ENCODE peak calls at places on chromosomes 12 and 14, in seven cellular contexts. W is stomach, C is spleen, N is uterus, F is body of pancreas, Z is prostate gland, O is breast epithelium. J is an unnamed sample.

GRCh38 chr12:76719171-76719631 is 44.7 kb upstream of the ZDHHC17 start:
- DNase-seq in N (no peak), O (no peak), C (no peak), W (no peak), F (no peak), Z (no peak), J (no peak)

GRCh38 chr12:3795096-3795799 is 42.3 kb upstream of the CRACR2A start:
- DNase-seq in W (no peak), N (no peak), C (no peak), O (no peak), Z (no peak), F (no peak), J (no peak)

GRCh38 chr14:34853041-34853440 is 22.1 kb downstream of the BAZ1A start:
- DNase-seq in F (no peak), O (no peak), W (no peak), N (no peak), Z (no peak), C (no peak), J (no peak)

GRCh38 chr12:31874961-31875608 is 84.1 kb upstream of the RESF1 start:
- DNase-seq in W (peak), Z (peak), F (peak), N (no peak), O (peak), C (peak), J (no peak)

GRCh38 chr12:55256831-55257230 is 12.4 kb downstream of the OR6C74 start:
- DNase-seq in Z (no peak), O (no peak), C (no peak), W (no peak), N (no peak), F (no peak), J (no peak)

GRCh38 chr12:113140706-113141105 is 5.1 kb upstream of the RASAL1 start:
- DNase-seq in F (no peak), Z (no peak), C (peak), O (no peak), W (no peak), N (no peak), J (no peak)

GRCh38 chr12:124296295-124296915 is 1.5 kb downstream of the RFLNA start:
- DNase-seq in C (peak), W (no peak), N (no peak), Z (no peak), O (no peak), F (no peak), J (no peak)

GRCh38 chr14:67111031-67111430 is 78.2 kb upstream of the GARIN2 start:
- DNase-seq in W (no peak), F (no peak), Z (no peak), N (no peak), O (no peak), C (no peak), J (no peak)

GRCh38 chr14:70665448-70666363 is 24.0 kb downstream of the TTC9 start:
- DNase-seq in W (peak), F (peak), Z (peak), O (peak), N (no peak), C (no peak), J (peak)

GRCh38 chr12:118960161-118960560 is 21.2 kb upstream of the SRRM4 start:
- DNase-seq in N (no peak), C (no peak), Z (no peak), F (no peak), O (no peak), W (no peak), J (no peak)

GRCh38 chr14:54749727-54750126 is 152.9 kb downstream of the GCH1 start:
- DNase-seq in O (no peak), N (no peak), Z (no peak), W (no peak), F (no peak), C (no peak), J (no peak)

GRCh38 chr12:13198240-13198639 is 1.7 kb downstream of the EMP1 start:
- DNase-seq in O (no peak), Z (no peak), W (no peak), F (no peak), N (no peak), C (no peak), J (no peak)

GRCh38 chr14:38124496-38124895 is 83.2 kb upstream of the SSTR1 start:
- DNase-seq in W (no peak), N (no peak), O (no peak), Z (no peak), F (no peak), C (no peak), J (no peak)

GRCh38 chr14:91257328-91258020 is 13.0 kb upstream of the GPR68 start:
- DNase-seq in C (no peak), F (no peak), O (no peak), Z (no peak), N (no peak), W (no peak), J (no peak)

GRCh38 chr14:23379331-23380196 is 2.7 kb downstream of the CMTM5 start:
- DNase-seq in Z (peak), W (peak), O (peak), F (peak), N (peak), C (peak), J (peak)

GRCh38 chr12:30587782-30588181 is 107.9 kb downstream of the IPO8 start:
- DNase-seq in C (no peak), W (no peak), N (no peak), F (no peak), Z (no peak), O (no peak), J (no peak)

GRCh38 chr14:105466491-105467248 is 8.0 kb upstream of the CRIP2 start:
- DNase-seq in C (no peak), Z (no peak), N (no peak), O (peak), W (no peak), F (no peak), J (no peak)

GRCh38 chr12:112964067-112964670 is 14.2 kb upstream of the OAS2 start:
- DNase-seq in Z (no peak), F (no peak), C (no peak), N (no peak), W (no peak), O (no peak), J (no peak)

GRCh38 chr14:55739967-55740707 is 160.1 kb downstream of the KTN1 start:
- DNase-seq in F (peak), O (peak), C (no peak), W (no peak), Z (peak), N (no peak), J (no peak)

GRCh38 chr12:15698377-15698867 is 90.8 kb downstream of the EPS8 start:
- DNase-seq in C (no peak), W (no peak), F (no peak), O (no peak), Z (no peak), N (no peak), J (peak)

GRCh38 chr14:78752789-78753188 is 582.6 kb downstream of the NRXN3 start:
- DNase-seq in F (peak), W (no peak), O (no peak), N (no peak), Z (no peak), C (no peak), J (no peak)

GRCh38 chr14:56211124-56211523 is 92.9 kb downstream of the PELI2 start:
- DNase-seq in F (no peak), C (no peak), O (no peak), W (no peak), Z (no peak), N (no peak), J (no peak)

GRCh38 chr14:58249611-58250010 is 5.0 kb downstream of the PSMA3 start:
- DNase-seq in O (no peak), W (no peak), N (no peak), C (no peak), Z (no peak), F (no peak), J (no peak)

GRCh38 chr12:6507102-6507998 is 13.4 kb downstream of the NCAPD2 start:
- DNase-seq in F (no peak), Z (no peak), O (no peak), C (no peak), N (no peak), W (no peak), J (no peak)

GRCh38 chr12:124738636-124739467 is 124.8 kb downstream of the SCARB1 start:
- DNase-seq in O (no peak), Z (no peak), W (peak), C (no peak), N (no peak), F (no peak), J (no peak)

GRCh38 chr14:93936245-93936644 is 9.1 kb downstream of the FAM181A start:
- DNase-seq in N (no peak), W (no peak), O (no peak), C (no peak), F (peak), Z (no peak), J (no peak)

GRCh38 chr14:59632381-59632780 is 55.8 kb upstream of the CCDC175 start:
- DNase-seq in Z (peak), F (peak), N (no peak), C (no peak), W (peak), O (no peak), J (no peak)

GRCh38 chr12:57518920-57519757 is 1.2 kb downstream of the DDIT3 start:
- DNase-seq in O (peak), N (peak), W (peak), F (peak), C (peak), Z (no peak), J (no peak)

GRCh38 chr12:4383304-4383865 is 3.9 kb upstream of the FGF23 start:
- DNase-seq in F (no peak), W (no peak), O (no peak), Z (no peak), N (no peak), C (no peak), J (no peak)

GRCh38 chr14:52882824-52883223 is 68.0 kb downstream of the FERMT2 start:
- DNase-seq in O (no peak), C (no peak), F (no peak), Z (no peak), N (no peak), W (no peak), J (no peak)

GRCh38 chr12:100612557-100612956 is 39.1 kb downstream of the GAS2L3 start:
- DNase-seq in F (no peak), N (no peak), C (no peak), O (no peak), Z (no peak), W (peak), J (no peak)

GRCh38 chr12:57085999-57086950 is 2.6 kb upstream of the NAB2 start:
- DNase-seq in F (peak), W (peak), N (peak), Z (peak), O (peak), C (peak), J (no peak)

GRCh38 chr12:52351196-52352059 is 15.9 kb downstream of the KRT85 start:
- DNase-seq in W (peak), F (peak), C (peak), Z (peak), O (peak), N (no peak), J (no peak)

GRCh38 chr12:109538191-109538863 is 35.0 kb downstream of the MMAB start:
- DNase-seq in W (no peak), Z (no peak), N (no peak), O (no peak), C (no peak), F (no peak), J (no peak)

GRCh38 chr12:109537136-109537535 is 36.2 kb downstream of the MMAB start:
- DNase-seq in C (no peak), O (no peak), Z (no peak), F (no peak), W (no peak), N (no peak), J (no peak)

GRCh38 chr12:109541412-109541725 is 31.9 kb downstream of the MMAB start:
- DNase-seq in N (no peak), Z (no peak), W (no peak), O (no peak), C (no peak), F (no peak), J (no peak)

GRCh38 chr12:109540526-109541411 is 32.5 kb downstream of the MMAB start:
- DNase-seq in O (no peak), N (no peak), W (no peak), C (no peak), F (no peak), Z (no peak), J (no peak)

DNA sequence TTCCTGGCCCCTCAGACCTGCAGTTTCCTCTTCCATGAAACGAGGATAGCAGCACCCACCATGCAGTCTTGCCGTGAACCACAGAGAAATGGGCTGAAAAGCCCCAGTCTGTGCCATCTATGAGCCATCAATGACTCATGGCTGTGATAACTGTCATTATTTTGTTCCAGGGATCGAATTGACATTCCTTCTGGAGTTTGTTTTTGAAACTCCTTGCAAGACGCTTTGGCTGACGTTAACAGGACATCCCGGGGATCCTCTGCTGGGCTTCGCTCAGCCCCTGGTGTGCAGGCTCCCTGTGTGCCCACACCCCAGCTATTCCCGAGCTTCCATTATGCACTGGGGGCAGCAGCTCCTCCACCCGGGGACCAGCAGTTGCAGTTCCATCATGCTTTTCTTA is 33.8 kb downstream of the MMAB start:
- DNase-seq in F (no peak), Z (no peak), W (no peak), C (no peak), N (no peak), O (no peak), J (no peak)
- H3K27ac ChIP-seq in F (no peak), Z (no peak), W (no peak), C (no peak), N (no peak), O (no peak), J (no peak)

GRCh38 chr12:132492951-132493350 is 3.0 kb downstream of the FBRSL1 start:
- DNase-seq in N (no peak), W (no peak), F (no peak), C (no peak), Z (no peak), O (no peak), J (no peak)

GRCh38 chr12:132492522-132492921 is 2.6 kb downstream of the FBRSL1 start:
- DNase-seq in Z (no peak), C (no peak), O (no peak), N (no peak), F (peak), W (no peak), J (no peak)

GRCh38 chr12:132494294-132495164 is 4.6 kb downstream of the FBRSL1 start:
- DNase-seq in C (no peak), W (peak), N (no peak), Z (peak), O (peak), F (peak), J (no peak)

GRCh38 chr12:132495165-132495544 is 5.2 kb downstream of the FBRSL1 start:
- DNase-seq in Z (no peak), N (no peak), F (no peak), C (no peak), O (no peak), W (no peak), J (no peak)

DNA sequence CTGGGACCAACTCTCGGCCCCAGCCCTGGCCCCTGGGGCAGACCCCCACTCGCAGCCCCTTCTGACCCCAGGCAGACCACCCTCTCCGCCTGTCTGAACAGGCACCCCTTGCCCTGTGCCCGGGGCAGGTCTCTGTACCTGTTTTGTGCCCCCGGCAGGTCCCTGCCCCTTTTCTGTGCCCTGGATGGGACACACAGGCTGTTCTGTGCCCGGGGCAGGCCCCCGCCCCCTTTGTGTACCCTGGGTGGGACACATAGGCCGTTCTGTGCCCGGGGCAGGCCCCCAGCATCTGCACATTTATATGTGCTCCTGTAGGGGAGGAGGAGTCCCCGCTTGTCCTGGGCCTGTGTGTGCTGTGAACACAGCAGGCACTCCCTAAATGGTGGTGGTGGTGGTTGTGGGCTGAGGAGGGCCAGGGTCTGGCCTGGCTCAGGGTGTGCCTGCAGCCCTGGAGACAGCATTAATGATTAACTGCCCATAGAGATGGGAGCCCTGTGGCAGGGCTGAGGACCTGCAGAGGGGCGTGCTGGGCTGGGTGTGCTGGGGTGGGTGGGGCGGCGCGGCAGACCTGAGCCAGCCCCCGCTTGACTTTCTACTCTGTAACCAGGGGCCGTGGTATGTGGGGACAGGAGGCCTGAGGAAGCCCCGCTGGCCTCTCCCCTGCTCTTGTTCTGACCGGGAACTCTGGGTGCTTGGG is 3.7 kb downstream of the FBRSL1 start:
- DNase-seq in Z (no peak), N (no peak), O (no peak), W (no peak), C (no peak), F (peak), J (no peak)
- H3K4me3 ChIP-seq in Z (peak), N (no peak), O (no peak), W (peak), C (peak), F (no peak), J (no peak)

GRCh38 chr12:48789858-48790326 is 1.0 kb upstream of the ADCY6 start:
- DNase-seq in O (no peak), N (no peak), W (no peak), F (no peak), C (no peak), Z (no peak), J (no peak)

GRCh38 chr12:48788522-48788851 is 402 bp downstream of the ADCY6 start:
- DNase-seq in F (no peak), C (no peak), W (no peak), N (no peak), O (no peak), Z (no peak), J (no peak)

GRCh38 chr12:48786591-48787544 is 2.0 kb downstream of the ADCY6 start:
- DNase-seq in O (no peak), F (no peak), W (no peak), N (peak), C (no peak), Z (no peak), J (no peak)

GRCh38 chr12:48788852-48789775 is at the start of gene ADCY6:
- DNase-seq in Z (peak), F (peak), O (peak), N (peak), C (peak), W (peak), J (peak)

GRCh38 chr12:48787791-48788521 is 933 bp downstream of the ADCY6 start:
- DNase-seq in Z (no peak), N (no peak), F (no peak), C (no peak), W (no peak), O (no peak), J (no peak)
- TF ChIP-seq POLR2A in Z (no peak), N (no peak), F (no peak), C (no peak), W (no peak), O (no peak), J (no peak)

GRCh38 chr12:50564240-50564947 is 59.6 kb downstream of the DIP2B start:
- DNase-seq in W (no peak), Z (no peak), F (no peak), C (no peak), O (no peak), N (no peak), J (no peak)
- H3K27ac ChIP-seq in W (no peak), Z (no peak), F (no peak), C (peak), O (peak), N (no peak), J (no peak)

DNA sequence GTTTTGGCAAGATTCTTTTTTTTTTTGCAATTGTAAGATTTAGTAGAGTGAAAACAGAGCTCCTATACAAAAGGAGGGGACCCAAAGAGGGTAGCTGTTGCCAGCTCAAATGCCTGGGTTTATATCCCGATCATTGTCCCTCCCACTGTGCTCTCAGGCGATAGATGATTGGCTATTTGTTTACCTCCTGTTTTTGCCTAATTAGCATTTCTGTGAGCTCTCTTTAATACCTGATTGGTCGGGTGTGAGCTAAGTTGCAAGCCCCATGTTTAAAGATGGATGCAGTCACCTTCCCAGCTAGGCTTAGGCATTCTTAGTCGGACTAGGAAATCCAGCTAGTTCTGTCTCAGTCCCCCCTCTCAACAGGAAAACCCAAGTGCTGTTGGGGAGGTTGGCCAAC is 1.9 kb downstream of the EXOC3L4 start:
- DNase-seq in C (no peak), W (no peak), O (no peak), N (no peak), F (no peak), Z (no peak), J (no peak)
- H3K4me3 ChIP-seq in C (no peak), W (no peak), O (no peak), N (no peak), F (no peak), Z (no peak), J (no peak)

GRCh38 chr12:85633491-85633890 is 202.7 kb downstream of the RASSF9 start:
- DNase-seq in F (no peak), C (no peak), Z (no peak), N (no peak), O (no peak), W (no peak), J (no peak)
- TF ChIP-seq POLR2A in F (no peak), C (no peak), Z (no peak), N (no peak), O (no peak), W (no peak), J (no peak)